ENCODE peak calls at places on chromosomes 12 and 14, in nine cellular contexts. One of them, this sample, is unnamed.

GRCh38 chr12:46915082-46915481 is 89.3 kb upstream of the SLC38A4 start:
- DNase-seq in pancreas: no peak
- DNase-seq in fibroblast of mammary gland: peak; percentile 96
- DNase-seq in bronchial epithelial cell: peak; percentile 77
- DNase-seq in lower leg skin: peak; percentile 86
- DNase-seq in lung: no peak
- DNase-seq in mucosa of descending colon: peak; percentile 29
- DNase-seq in LNCaP clone FGC: no peak
- DNase-seq in esophagus squamous epithelium: no peak
- DNase-seq in this sample: peak; percentile 97

GRCh38 chr12:45010051-45010450 is 40.8 kb downstream of the DBX2 start:
- DNase-seq in pancreas: no peak
- DNase-seq in lung: no peak
- DNase-seq in bronchial epithelial cell: peak; percentile 60
- DNase-seq in mucosa of descending colon: no peak
- DNase-seq in LNCaP clone FGC: no peak
- DNase-seq in fibroblast of mammary gland: peak; percentile 88
- DNase-seq in esophagus squamous epithelium: no peak
- DNase-seq in lower leg skin: no peak
- DNase-seq in this sample: peak; percentile 43

GRCh38 chr12:55737581-55738112 is 5.3 kb upstream of the GDF11 start:
- DNase-seq in lung: no peak
- DNase-seq in LNCaP clone FGC: no peak
- DNase-seq in mucosa of descending colon: no peak
- DNase-seq in esophagus squamous epithelium: no peak
- DNase-seq in bronchial epithelial cell: no peak
- DNase-seq in pancreas: peak; percentile 20
- DNase-seq in lower leg skin: peak; percentile 70
- DNase-seq in fibroblast of mammary gland: no peak
- DNase-seq in this sample: no peak

GRCh38 chr14:38951451-38951850 is 151.6 kb downstream of the SEC23A start:
- DNase-seq in lung: no peak
- DNase-seq in pancreas: no peak
- DNase-seq in mucosa of descending colon: no peak
- DNase-seq in fibroblast of mammary gland: peak; percentile 54
- DNase-seq in esophagus squamous epithelium: no peak
- DNase-seq in LNCaP clone FGC: no peak
- DNase-seq in bronchial epithelial cell: peak; percentile 13
- DNase-seq in lower leg skin: no peak
- DNase-seq in this sample: peak; percentile 81

GRCh38 chr12:42483534-42483857 is 106.0 kb downstream of the PRICKLE1 start:
- DNase-seq in pancreas: peak; percentile 70
- DNase-seq in mucosa of descending colon: peak; percentile 19
- DNase-seq in esophagus squamous epithelium: no peak
- DNase-seq in LNCaP clone FGC: no peak
- DNase-seq in fibroblast of mammary gland: no peak
- DNase-seq in lower leg skin: peak; percentile 89
- DNase-seq in lung: no peak
- DNase-seq in bronchial epithelial cell: no peak
- DNase-seq in this sample: no peak

GRCh38 chr12:50985322-50985721 is 33.0 kb downstream of the HIGD1C start:
- DNase-seq in fibroblast of mammary gland: peak; percentile 90
- DNase-seq in esophagus squamous epithelium: no peak
- DNase-seq in LNCaP clone FGC: no peak
- DNase-seq in bronchial epithelial cell: peak; percentile 74
- DNase-seq in mucosa of descending colon: peak; percentile 24
- DNase-seq in lung: no peak
- DNase-seq in pancreas: no peak
- DNase-seq in lower leg skin: no peak
- DNase-seq in this sample: peak; percentile 78

GRCh38 chr12:12327802-12328201 is 22.2 kb downstream of the MANSC1 start:
- DNase-seq in mucosa of descending colon: peak; percentile 69
- DNase-seq in bronchial epithelial cell: peak; percentile 65
- DNase-seq in lower leg skin: no peak
- DNase-seq in LNCaP clone FGC: no peak
- DNase-seq in esophagus squamous epithelium: no peak
- DNase-seq in pancreas: no peak
- DNase-seq in lung: no peak
- DNase-seq in fibroblast of mammary gland: peak; percentile 76
- DNase-seq in this sample: peak; percentile 72

GRCh38 chr12:40499856-40500255 is 192.4 kb upstream of the CNTN1 start:
- DNase-seq in mucosa of descending colon: no peak
- DNase-seq in pancreas: no peak
- DNase-seq in lung: no peak
- DNase-seq in esophagus squamous epithelium: no peak
- DNase-seq in fibroblast of mammary gland: no peak
- DNase-seq in LNCaP clone FGC: no peak
- DNase-seq in bronchial epithelial cell: no peak
- DNase-seq in lower leg skin: no peak
- DNase-seq in this sample: no peak

GRCh38 chr12:110199360-110200123 is 75.4 kb downstream of the IFT81 start:
- DNase-seq in lung: no peak
- DNase-seq in esophagus squamous epithelium: no peak
- DNase-seq in lower leg skin: no peak
- DNase-seq in LNCaP clone FGC: no peak
- DNase-seq in bronchial epithelial cell: peak; percentile 10
- DNase-seq in mucosa of descending colon: no peak
- DNase-seq in fibroblast of mammary gland: peak; percentile 75
- DNase-seq in pancreas: no peak
- DNase-seq in this sample: peak; percentile 60

GRCh38 chr12:109962388-109962787 is 33.8 kb downstream of the GIT2 start:
- DNase-seq in esophagus squamous epithelium: no peak
- DNase-seq in mucosa of descending colon: no peak
- DNase-seq in lower leg skin: no peak
- DNase-seq in bronchial epithelial cell: no peak
- DNase-seq in fibroblast of mammary gland: no peak
- DNase-seq in lung: no peak
- DNase-seq in pancreas: no peak
- DNase-seq in LNCaP clone FGC: no peak
- DNase-seq in this sample: peak; percentile 18

GRCh38 chr12:63838411-63838810 is 6.1 kb upstream of the SRGAP1 start:
- DNase-seq in fibroblast of mammary gland: no peak
- DNase-seq in bronchial epithelial cell: no peak
- DNase-seq in esophagus squamous epithelium: no peak
- DNase-seq in lung: no peak
- DNase-seq in mucosa of descending colon: no peak
- DNase-seq in LNCaP clone FGC: no peak
- DNase-seq in lower leg skin: no peak
- DNase-seq in pancreas: no peak
- DNase-seq in this sample: no peak

GRCh38 chr12:128810182-128811127 is 13.3 kb downstream of the SLC15A4 start:
- DNase-seq in mucosa of descending colon: no peak
- DNase-seq in lung: no peak
- DNase-seq in bronchial epithelial cell: no peak
- DNase-seq in fibroblast of mammary gland: peak; percentile 62
- DNase-seq in LNCaP clone FGC: no peak
- DNase-seq in lower leg skin: no peak
- DNase-seq in esophagus squamous epithelium: no peak
- DNase-seq in pancreas: no peak
- DNase-seq in this sample: peak; percentile 51

GRCh38 chr12:51419473-51420228 is 5.0 kb upstream of the SLC4A8 start:
- DNase-seq in fibroblast of mammary gland: no peak
- DNase-seq in LNCaP clone FGC: no peak
- DNase-seq in lung: no peak
- DNase-seq in esophagus squamous epithelium: no peak
- DNase-seq in bronchial epithelial cell: peak; percentile 10
- DNase-seq in mucosa of descending colon: no peak
- DNase-seq in lower leg skin: no peak
- DNase-seq in pancreas: no peak
- DNase-seq in this sample: no peak

GRCh38 chr14:69263771-69264170 is 3.8 kb downstream of the GALNT16 start:
- DNase-seq in LNCaP clone FGC: no peak
- DNase-seq in mucosa of descending colon: no peak
- DNase-seq in lower leg skin: peak; percentile 86
- DNase-seq in fibroblast of mammary gland: peak; percentile 29
- DNase-seq in lung: no peak
- DNase-seq in pancreas: no peak
- DNase-seq in esophagus squamous epithelium: no peak
- DNase-seq in bronchial epithelial cell: no peak
- DNase-seq in this sample: no peak

GRCh38 chr14:83007641-83008237 is 1474.1 kb upstream of the SEL1L start:
- DNase-seq in lung: no peak
- DNase-seq in fibroblast of mammary gland: no peak
- DNase-seq in pancreas: no peak
- DNase-seq in lower leg skin: no peak
- DNase-seq in mucosa of descending colon: no peak
- DNase-seq in bronchial epithelial cell: no peak
- DNase-seq in esophagus squamous epithelium: no peak
- DNase-seq in LNCaP clone FGC: no peak
- DNase-seq in this sample: no peak

GRCh38 chr14:60657609-60657983 is 8.3 kb upstream of the SIX1 start:
- DNase-seq in fibroblast of mammary gland: no peak
- DNase-seq in pancreas: peak; percentile 61
- DNase-seq in esophagus squamous epithelium: no peak
- DNase-seq in mucosa of descending colon: no peak
- DNase-seq in bronchial epithelial cell: no peak
- DNase-seq in LNCaP clone FGC: no peak
- DNase-seq in lung: no peak
- DNase-seq in lower leg skin: no peak
- DNase-seq in this sample: no peak

GRCh38 chr14:72679591-72680151 is 214.2 kb downstream of the DPF3 start:
- DNase-seq in lower leg skin: no peak
- DNase-seq in mucosa of descending colon: no peak
- DNase-seq in LNCaP clone FGC: no peak
- DNase-seq in pancreas: no peak
- DNase-seq in fibroblast of mammary gland: no peak
- DNase-seq in bronchial epithelial cell: no peak
- DNase-seq in esophagus squamous epithelium: no peak
- DNase-seq in lung: no peak
- DNase-seq in this sample: no peak

GRCh38 chr14:55136868-55137785 is 8.1 kb downstream of the LGALS3 start:
- DNase-seq in pancreas: no peak
- DNase-seq in fibroblast of mammary gland: peak; percentile 90
- DNase-seq in lower leg skin: no peak
- DNase-seq in mucosa of descending colon: peak; percentile 59
- DNase-seq in bronchial epithelial cell: no peak
- DNase-seq in esophagus squamous epithelium: no peak
- DNase-seq in lung: peak; percentile 60
- DNase-seq in LNCaP clone FGC: no peak
- DNase-seq in this sample: peak; percentile 83

GRCh38 chr14:64584185-64584584 is 34.4 kb downstream of the PPP1R36 start:
- DNase-seq in pancreas: no peak
- DNase-seq in bronchial epithelial cell: no peak
- DNase-seq in lung: no peak
- DNase-seq in mucosa of descending colon: no peak
- DNase-seq in esophagus squamous epithelium: no peak
- DNase-seq in lower leg skin: no peak
- DNase-seq in fibroblast of mammary gland: no peak
- DNase-seq in LNCaP clone FGC: no peak
- DNase-seq in this sample: no peak

DNA sequence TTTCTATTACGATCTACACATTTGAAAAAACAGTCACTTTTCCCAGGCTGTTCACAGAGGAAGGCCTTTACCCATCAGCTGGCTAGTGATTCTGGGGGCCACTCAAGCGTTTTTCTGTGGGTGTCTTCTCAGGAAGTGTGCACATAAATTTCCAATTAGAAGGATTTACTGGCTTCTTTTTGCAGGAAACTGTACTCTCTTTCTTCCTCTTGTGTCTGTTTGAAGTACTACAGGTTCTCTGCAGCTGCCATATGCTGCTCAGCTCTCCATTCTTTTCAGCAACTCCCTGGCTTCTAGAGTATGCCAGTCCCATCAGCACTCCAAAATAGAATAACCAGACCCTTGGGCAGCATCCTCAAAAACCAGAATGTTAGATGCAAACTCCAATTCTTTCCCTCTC is 110.4 kb upstream of the NAV3 start:
- DNase-seq in esophagus squamous epithelium: no peak
- DNase-seq in lung: no peak
- DNase-seq in LNCaP clone FGC: no peak
- DNase-seq in pancreas: no peak
- DNase-seq in mucosa of descending colon: no peak
- DNase-seq in fibroblast of mammary gland: peak; percentile 33
- DNase-seq in bronchial epithelial cell: no peak
- DNase-seq in lower leg skin: no peak
- DNase-seq in this sample: no peak
- TF ChIP-seq CTCF in esophagus squamous epithelium: no peak
- TF ChIP-seq CTCF in lung: no peak
- TF ChIP-seq CTCF in LNCaP clone FGC: peak; percentile 18
- TF ChIP-seq CTCF in pancreas: no peak
- TF ChIP-seq CTCF in mucosa of descending colon: no peak
- TF ChIP-seq CTCF in fibroblast of mammary gland: peak; percentile 57
- TF ChIP-seq CTCF in bronchial epithelial cell: peak; percentile 39
- TF ChIP-seq CTCF in lower leg skin: no peak
- TF ChIP-seq CTCF in this sample: peak; percentile 44

GRCh38 chr12:2326470-2326869 is 273.7 kb downstream of the CACNA1C start:
- DNase-seq in mucosa of descending colon: no peak
- DNase-seq in lung: no peak
- DNase-seq in esophagus squamous epithelium: no peak
- DNase-seq in bronchial epithelial cell: no peak
- DNase-seq in lower leg skin: no peak
- DNase-seq in pancreas: no peak
- DNase-seq in LNCaP clone FGC: no peak
- DNase-seq in fibroblast of mammary gland: no peak
- DNase-seq in this sample: no peak
- H3K4me3 ChIP-seq in mucosa of descending colon: no peak overlapping the region
- H3K4me3 ChIP-seq in lung: no peak overlapping the region
- H3K4me3 ChIP-seq in esophagus squamous epithelium: no peak overlapping the region
- H3K4me3 ChIP-seq in bronchial epithelial cell: no peak overlapping the region
- H3K4me3 ChIP-seq in lower leg skin: no peak overlapping the region
- H3K4me3 ChIP-seq in pancreas: no peak overlapping the region
- H3K4me3 ChIP-seq in LNCaP clone FGC: no peak overlapping the region
- H3K4me3 ChIP-seq in fibroblast of mammary gland: no peak overlapping the region
- H3K4me3 ChIP-seq in this sample: no peak overlapping the region

DNA sequence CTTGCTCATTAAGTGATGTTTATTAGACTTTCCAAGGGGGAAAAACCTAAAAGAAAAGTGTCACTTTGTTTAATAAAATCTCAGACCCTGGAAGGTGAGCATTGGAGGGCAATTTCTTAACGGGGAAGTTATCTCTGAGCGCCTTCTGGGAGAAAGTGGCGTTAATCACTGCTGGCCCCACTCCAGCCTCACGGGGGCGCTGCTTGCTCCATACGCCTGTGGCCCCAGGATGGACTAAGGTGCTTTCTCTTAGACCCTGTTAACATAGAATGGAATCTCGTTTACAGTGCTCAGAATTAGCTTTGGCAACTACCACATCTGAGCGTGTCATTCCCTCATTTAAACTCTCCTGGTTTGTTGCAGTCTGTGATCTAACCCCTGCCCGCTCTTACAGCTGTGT is 16.4 kb upstream of the PRIMA1 start:
- DNase-seq in mucosa of descending colon: no peak
- DNase-seq in fibroblast of mammary gland: no peak
- DNase-seq in LNCaP clone FGC: no peak
- DNase-seq in bronchial epithelial cell: no peak
- DNase-seq in lung: no peak
- DNase-seq in pancreas: no peak
- DNase-seq in lower leg skin: no peak
- DNase-seq in esophagus squamous epithelium: no peak
- DNase-seq in this sample: no peak
- TF ChIP-seq CTCF in mucosa of descending colon: no peak
- TF ChIP-seq CTCF in fibroblast of mammary gland: no peak
- TF ChIP-seq CTCF in LNCaP clone FGC: no peak
- TF ChIP-seq CTCF in bronchial epithelial cell: peak; percentile 1
- TF ChIP-seq CTCF in lung: no peak
- TF ChIP-seq CTCF in pancreas: no peak
- TF ChIP-seq CTCF in lower leg skin: no peak
- TF ChIP-seq CTCF in esophagus squamous epithelium: no peak
- TF ChIP-seq CTCF in this sample: no peak

DNA sequence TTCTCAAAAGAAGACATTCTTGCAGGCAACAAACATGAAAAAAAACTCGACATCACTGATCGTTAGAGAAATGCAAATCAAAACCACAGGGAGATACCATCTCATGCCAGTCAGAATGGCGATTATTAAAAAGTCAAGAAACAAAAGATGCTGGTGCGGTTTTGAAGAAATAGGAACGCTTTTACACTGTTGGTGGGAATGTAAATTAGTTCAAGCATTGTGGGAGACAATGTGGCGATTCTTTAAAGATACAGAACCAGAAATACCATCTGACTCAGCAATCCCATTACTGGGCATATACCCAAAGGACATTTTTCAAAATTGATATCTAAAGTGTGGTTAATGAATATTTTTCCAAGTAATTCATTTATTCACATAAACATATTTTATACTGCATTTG is 39.6 kb upstream of the LIN7A start:
- DNase-seq in bronchial epithelial cell: no peak
- DNase-seq in fibroblast of mammary gland: no peak
- DNase-seq in LNCaP clone FGC: no peak
- DNase-seq in mucosa of descending colon: no peak
- DNase-seq in esophagus squamous epithelium: no peak
- DNase-seq in lung: no peak
- DNase-seq in pancreas: no peak
- DNase-seq in lower leg skin: no peak
- DNase-seq in this sample: no peak
- H3K4me3 ChIP-seq in bronchial epithelial cell: no peak overlapping the region
- H3K4me3 ChIP-seq in fibroblast of mammary gland: no peak overlapping the region
- H3K4me3 ChIP-seq in LNCaP clone FGC: no peak overlapping the region
- H3K4me3 ChIP-seq in mucosa of descending colon: no peak overlapping the region
- H3K4me3 ChIP-seq in esophagus squamous epithelium: no peak overlapping the region
- H3K4me3 ChIP-seq in lung: no peak overlapping the region
- H3K4me3 ChIP-seq in pancreas: no peak overlapping the region
- H3K4me3 ChIP-seq in lower leg skin: no peak overlapping the region
- H3K4me3 ChIP-seq in this sample: no peak overlapping the region